ENCODE peak calls at places on chromosomes 7 and 10, in four cellular contexts. V is IMR-90, O is neuronal stem cell, Z is H1. A is an unnamed sample.

GRCh38 chr7:28854750-28855074 is 103.4 kb downstream of the TRIL start:
- DNase-seq in V (peak), O (no peak), Z (no peak), A (no peak)

GRCh38 chr7:43660141-43660540 is 69.2 kb downstream of the COA1 start:
- DNase-seq in V (no peak), O (no peak), Z (no peak), A (no peak)

GRCh38 chr10:88987243-88987726 is 3.3 kb upstream of the FAS start:
- DNase-seq in V (no peak), O (no peak), Z (no peak), A (no peak)

GRCh38 chr7:21407806-21408480 is 19.9 kb upstream of the SP4 start:
- DNase-seq in V (no peak), O (no peak), Z (no peak), A (no peak)

GRCh38 chr7:105202561-105203130 is 186.1 kb downstream of the SRPK2 start:
- DNase-seq in V (peak), O (no peak), Z (no peak), A (no peak)

GRCh38 chr10:93697207-93697606 is 5.2 kb downstream of the FRA10AC1 start:
- DNase-seq in V (no peak), O (no peak), Z (no peak), A (no peak)

GRCh38 chr10:127715782-127716378 is 21.1 kb upstream of the FOXI2 start:
- DNase-seq in V (no peak), O (no peak), Z (no peak), A (no peak)

GRCh38 chr7:44965937-44966730 is 12.7 kb downstream of the MYO1G start:
- DNase-seq in V (no peak), O (no peak), Z (no peak), A (peak)

GRCh38 chr7:102416406-102416805 is 17.0 kb upstream of the ORAI2 start:
- DNase-seq in V (no peak), O (no peak), Z (no peak), A (no peak)

GRCh38 chr10:103564799-103565365 is 71.4 kb downstream of the NEURL1 start:
- DNase-seq in V (no peak), O (no peak), Z (peak), A (peak)

GRCh38 chr7:87219545-87220025 is at the start of gene TMEM243:
- DNase-seq in V (peak), O (peak), Z (peak), A (peak)

GRCh38 chr10:119190353-119190752 is 11.7 kb upstream of the PRDX3 start:
- DNase-seq in V (peak), O (no peak), Z (no peak), A (no peak)

GRCh38 chr7:158973440-158973839 is 117.1 kb downstream of the DYNC2I1 start:
- DNase-seq in V (no peak), O (no peak), Z (peak), A (peak)
- H2AFZ ChIP-seq in V (peak), O (peak), Z (peak), A (no peak)

GRCh38 chr7:4037308-4037707 is 644.8 kb upstream of the FOXK1 start:
- DNase-seq in V (no peak), O (no peak), Z (no peak), A (no peak)
- H2BK120ac ChIP-seq in V (no peak), O (no peak), Z (no peak), A (no peak)

DNA sequence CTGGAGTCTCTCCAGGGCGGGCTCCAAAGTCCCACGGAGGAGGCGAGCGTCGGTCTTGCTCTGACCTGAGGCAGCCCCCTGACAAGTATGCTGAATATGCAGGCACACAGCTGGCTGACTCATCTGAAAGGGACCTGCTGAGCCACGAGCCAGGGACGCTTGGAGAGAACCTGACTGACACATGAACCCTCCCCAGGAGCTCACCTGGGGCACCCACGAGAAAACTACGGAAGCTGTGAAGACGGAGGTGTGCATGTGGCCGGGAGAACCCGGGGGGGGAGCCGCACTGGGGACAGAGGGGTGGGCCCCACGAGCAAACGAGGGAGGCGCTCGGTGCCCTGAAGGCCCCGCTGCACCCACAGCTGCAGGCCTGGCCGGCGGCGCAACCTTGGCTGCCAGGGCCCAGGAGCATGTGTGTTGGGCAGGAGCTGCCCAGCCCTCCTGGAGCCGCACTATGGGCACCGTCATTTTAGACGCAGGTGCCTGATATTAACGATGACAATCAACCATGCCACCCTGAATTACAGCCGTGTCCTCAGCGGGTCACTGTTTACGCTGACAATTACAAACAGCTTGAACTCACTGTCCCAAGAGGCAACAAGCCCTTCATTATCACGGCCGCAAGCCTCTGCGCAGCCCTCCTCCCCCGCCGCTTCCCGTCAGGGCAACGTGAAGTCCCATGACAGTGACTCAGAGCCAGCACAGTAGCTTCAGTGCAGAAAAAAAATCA is 64.7 kb downstream of the DIP2C start:
- DNase-seq in V (peak), O (no peak), Z (no peak), A (peak)
- H3K4me2 ChIP-seq in V (peak), O (no peak), Z (peak), A (peak)

DNA sequence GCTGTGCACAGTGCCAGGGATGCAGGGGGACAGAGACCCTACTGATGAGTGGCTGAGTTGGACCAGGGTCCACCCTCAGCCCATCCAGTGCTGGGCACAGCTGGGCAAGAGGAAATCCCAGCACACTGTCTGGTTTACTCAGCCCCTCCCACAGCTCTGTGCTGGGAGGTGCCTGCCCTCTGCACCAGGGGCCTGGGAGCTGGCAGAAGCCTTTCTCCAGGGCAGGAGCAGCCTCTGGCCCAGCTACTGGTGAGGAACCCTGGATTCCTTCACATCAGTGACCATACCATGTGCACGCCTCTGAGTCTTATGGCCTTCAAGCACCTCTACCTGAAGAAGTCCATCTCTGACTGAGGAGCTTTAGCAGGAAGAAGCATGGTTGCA is 25.9 kb upstream of the C10orf71 start:
- DNase-seq in V (no peak), O (no peak), Z (peak), A (no peak)
- H2AFZ ChIP-seq in V (no peak), O (no peak), Z (no peak), A (no peak)

GRCh38 chr10:71213761-71214440 is 1.5 kb downstream of the UNC5B start:
- DNase-seq in V (peak), O (no peak), Z (no peak), A (no peak)

GRCh38 chr10:71216363-71216695 is 4.0 kb downstream of the UNC5B start:
- DNase-seq in V (no peak), O (no peak), Z (no peak), A (no peak)

GRCh38 chr10:71213127-71213616 is 802 bp downstream of the UNC5B start:
- DNase-seq in V (peak), O (peak), Z (peak), A (peak)

GRCh38 chr10:71216751-71217265 is 4.4 kb downstream of the UNC5B start:
- DNase-seq in V (no peak), O (no peak), Z (no peak), A (no peak)

DNA sequence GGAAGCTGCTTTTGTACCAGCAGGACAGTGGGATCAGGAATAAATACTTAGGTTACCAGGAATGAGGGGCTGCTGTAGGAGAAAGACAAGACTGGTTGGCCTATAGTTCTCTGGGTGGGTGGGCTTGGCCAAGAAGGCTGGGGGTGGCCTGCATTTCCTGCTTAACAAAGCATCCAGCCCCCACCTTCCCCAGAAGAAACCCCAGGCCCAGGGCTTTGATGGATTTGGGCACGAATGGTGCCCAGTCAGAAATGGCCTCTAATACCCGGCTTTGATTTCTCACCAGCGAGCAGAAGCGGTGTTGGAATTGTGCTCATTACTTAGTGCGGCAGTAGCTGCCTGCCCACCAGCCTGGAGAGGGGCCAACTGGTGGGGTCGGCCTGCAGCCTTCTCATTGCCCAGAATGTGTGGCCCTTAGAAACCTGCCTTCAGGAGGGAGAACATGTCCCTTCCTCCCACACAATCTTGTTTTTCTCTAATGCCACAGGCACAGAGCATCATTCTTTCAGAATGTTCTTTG is 2.3 kb downstream of the UNC5B start:
- DNase-seq in V (no peak), O (no peak), Z (no peak), A (peak)
- H2BK120ac ChIP-seq in V (peak), O (no peak), Z (no peak), A (no peak)

GRCh38 chr10:6537704-6538103 is 42.4 kb downstream of the PRKCQ start:
- DNase-seq in V (no peak), O (no peak), Z (no peak), A (no peak)

GRCh38 chr10:6542999-6543430 is 37.1 kb downstream of the PRKCQ start:
- DNase-seq in V (no peak), O (no peak), Z (no peak), A (no peak)

GRCh38 chr10:6543431-6544005 is 36.6 kb downstream of the PRKCQ start:
- DNase-seq in V (no peak), O (no peak), Z (no peak), A (no peak)
- H3K4me2 ChIP-seq in V (no peak), O (no peak), Z (peak), A (no peak)

A was measured in H9.